ENCODE peak calls at places on chromosomes 16 and 17, in six cellular contexts. Q is psoas muscle, U is pancreas, C is foreskin keratinocyte, V is gastrocnemius medialis, O is GM23338. X is an unnamed sample.

GRCh38 chr16:30113031-30113710 is at the start of gene GDPD3:
- ATAC-seq in Q (peak; percentile 29), U (peak; percentile 28), C (no peak), V (no peak), O (peak; percentile 14), X (peak; percentile 40)

GRCh38 chr16:50955311-50955710 is 195.8 kb downstream of the SALL1 start:
- ATAC-seq in Q (no peak), U (no peak), C (no peak), V (no peak), O (no peak), X (no peak)

GRCh38 chr17:61538480-61538879 is 52.5 kb downstream of the NACA2 start:
- ATAC-seq in Q (no peak), U (no peak), C (no peak), V (no peak), O (no peak), X (no peak)

GRCh38 chr17:81035389-81036127 is 607 bp downstream of the BAIAP2 start:
- ATAC-seq in Q (no peak), U (no peak), C (no peak), V (no peak), O (peak; percentile 7), X (peak; percentile 29)

GRCh38 chr17:43018932-43019331 is 3.3 kb downstream of the VAT1 start:
- ATAC-seq in Q (no peak), U (no peak), C (no peak), V (no peak), O (no peak), X (no peak)

GRCh38 chr17:72053069-72053846 is 67.6 kb upstream of the SOX9 start:
- ATAC-seq in Q (no peak), U (peak; percentile 34), C (no peak), V (no peak), O (peak; percentile 78), X (no peak)

GRCh38 chr17:76426853-76427252 is 26.1 kb downstream of the UBE2O start:
- ATAC-seq in Q (no peak), U (no peak), C (no peak), V (no peak), O (no peak), X (no peak)

GRCh38 chr17:79047291-79047920 is 23.4 kb downstream of the C1QTNF1 start:
- ATAC-seq in Q (peak; percentile 16), U (no peak), C (no peak), V (no peak), O (no peak), X (no peak)

GRCh38 chr17:27425991-27426390 is 30.3 kb upstream of the KSR1 start:
- ATAC-seq in Q (no peak), U (no peak), C (no peak), V (no peak), O (no peak), X (no peak)

GRCh38 chr17:47927821-47928400 is 13.5 kb upstream of the PNPO start:
- ATAC-seq in Q (no peak), U (no peak), C (no peak), V (no peak), O (no peak), X (no peak)

GRCh38 chr17:8865385-8865784 is 2.1 kb downstream of the PIK3R6 start:
- ATAC-seq in Q (no peak), U (no peak), C (no peak), V (no peak), O (no peak), X (no peak)

GRCh38 chr17:5413682-5414081 is 5.8 kb downstream of the NUP88 start:
- ATAC-seq in Q (peak; percentile 93), U (peak; percentile 26), C (peak; percentile 90), V (peak; percentile 97), O (no peak), X (peak; percentile 77)

GRCh38 chr17:15000661-15001060 is 264.5 kb downstream of the PMP22 start:
- ATAC-seq in Q (no peak), U (no peak), C (peak; percentile 81), V (no peak), O (no peak), X (no peak)

GRCh38 chr17:66540131-66540781 is 237.8 kb downstream of the PRKCA start:
- ATAC-seq in Q (no peak), U (peak; percentile 24), C (peak; percentile 24), V (no peak), O (peak; percentile 96), X (peak; percentile 68)

GRCh38 chr17:6233339-6233738 is 163.2 kb downstream of the WSCD1 start:
- ATAC-seq in Q (no peak), U (no peak), C (no peak), V (no peak), O (no peak), X (no peak)

GRCh38 chr16:23156946-23157460 is 7.8 kb upstream of the USP31 start:
- ATAC-seq in Q (no peak), U (no peak), C (no peak), V (no peak), O (no peak), X (no peak)

GRCh38 chr16:10080031-10080772 is 102.0 kb downstream of the GRIN2A start:
- ATAC-seq in Q (peak; percentile 74), U (peak; percentile 96), C (peak; percentile 90), V (peak; percentile 60), O (no peak), X (peak; percentile 80)

GRCh38 chr17:77892469-77893143 is 65.9 kb upstream of the TNRC6C start:
- ATAC-seq in Q (no peak), U (no peak), C (no peak), V (no peak), O (peak; percentile 85), X (no peak)

GRCh38 chr17:41054025-41054424 is 1.0 kb downstream of the KRTAP2-2 start:
- ATAC-seq in Q (no peak), U (no peak), C (no peak), V (no peak), O (no peak), X (no peak)

GRCh38 chr17:75764417-75764710 is 628 bp downstream of the GALK1 start:
- ATAC-seq in Q (no peak), U (no peak), C (no peak), V (no peak), O (peak; percentile 3), X (no peak)

GRCh38 chr16:74922150-74923138 is 62.5 kb downstream of the WDR59 start:
- ATAC-seq in Q (no peak), U (peak; percentile 80), C (no peak), V (no peak), O (no peak), X (peak; percentile 65)

GRCh38 chr17:47692895-47693666 is 880 bp upstream of the TBKBP1 start:
- ATAC-seq in Q (no peak), U (peak; percentile 42), C (no peak), V (no peak), O (peak; percentile 1), X (no peak)

GRCh38 chr17:15232517-15232915 is 32.6 kb downstream of the PMP22 start:
- ATAC-seq in Q (peak; percentile 59), U (no peak), C (peak; percentile 29), V (peak; percentile 14), O (no peak), X (no peak)

GRCh38 chr16:3012828-3013420 is at the start of gene CLDN9:
- ATAC-seq in Q (peak; percentile 21), U (peak; percentile 77), C (peak; percentile 21), V (no peak), O (peak; percentile 10), X (no peak)

GRCh38 chr17:44707755-44708400 is 587 bp upstream of the DBF4B start:
- ATAC-seq in Q (peak; percentile 35), U (peak; percentile 8), C (no peak), V (no peak), O (no peak), X (no peak)

GRCh38 chr16:81253141-81253540 is 14.7 kb downstream of the BCO1 start:
- ATAC-seq in Q (no peak), U (no peak), C (no peak), V (no peak), O (no peak), X (no peak)

GRCh38 chr16:23296994-23297393 is 5.1 kb upstream of the SCNN1B start:
- ATAC-seq in Q (no peak), U (peak; percentile 62), C (peak; percentile 23), V (no peak), O (peak; percentile 93), X (no peak)

GRCh38 chr16:14501331-14502255 is 128.5 kb downstream of the PARN start:
- ATAC-seq in Q (peak; percentile 89), U (peak; percentile 91), C (peak; percentile 71), V (peak; percentile 86), O (peak; percentile 83), X (peak; percentile 98)

GRCh38 chr17:35069311-35069710 is 5.8 kb upstream of the RFFL start:
- ATAC-seq in Q (no peak), U (peak; percentile 28), C (no peak), V (no peak), O (no peak), X (no peak)

GRCh38 chr17:75521290-75521689 is 4.2 kb upstream of the LLGL2 start:
- ATAC-seq in Q (no peak), U (no peak), C (no peak), V (no peak), O (no peak), X (no peak)

GRCh38 chr17:67573987-67574657 is 143.6 kb upstream of the NOL11 start:
- ATAC-seq in Q (no peak), U (no peak), C (peak; percentile 18), V (no peak), O (no peak), X (no peak)

GRCh38 chr16:17503331-17503730 is 32.6 kb upstream of the XYLT1 start:
- ATAC-seq in Q (no peak), U (no peak), C (no peak), V (no peak), O (no peak), X (no peak)

GRCh38 chr17:36931697-36932382 is 5.4 kb upstream of the LHX1 start:
- ATAC-seq in Q (no peak), U (no peak), C (no peak), V (no peak), O (no peak), X (no peak)
- H3K4me1 ChIP-seq in Q (peaks cover 37% of the 10 kb centered on the region), U (peaks cover 10% of the 10 kb centered on the region), C (peaks cover 6% of the 10 kb centered on the region), V (peaks cover 52% of the 10 kb centered on the region), O (peaks cover 78% of the 10 kb centered on the region), X (peaks cover 62% of the 10 kb centered on the region)

GRCh38 chr16:6360641-6361040 is 972.0 kb upstream of the RBFOX1 start:
- ATAC-seq in Q (no peak), U (no peak), C (no peak), V (no peak), O (no peak), X (no peak)
- TF ChIP-seq CTCF in Q (no peak), U (no peak), C (no peak), V (no peak), O (peak; percentile 58), X (no peak)

DNA sequence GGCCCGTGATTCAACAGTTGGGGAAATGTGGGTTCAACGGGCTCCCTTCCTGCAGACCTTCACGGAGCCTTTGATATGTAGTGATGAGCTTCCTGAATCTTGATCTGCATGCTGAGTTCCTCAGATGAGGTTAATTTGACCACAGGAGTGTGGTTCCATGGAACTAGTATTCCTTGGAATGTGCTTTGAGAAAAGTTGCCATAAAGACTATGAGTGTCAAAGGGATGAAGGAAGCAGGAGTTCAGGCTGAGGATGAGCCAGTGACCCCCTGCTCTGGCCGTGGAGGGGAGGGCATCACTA is 229.2 kb downstream of the MSI2 start:
- ATAC-seq in Q (no peak), U (no peak), C (no peak), V (no peak), O (no peak), X (no peak)
- H3K4me1 ChIP-seq in Q (peaks cover 71% of the 10 kb centered on the region), U (no peaks in the 10 kb centered on the region), C (peaks cover 14% of the 10 kb centered on the region), V (peaks cover 83% of the 10 kb centered on the region), O (peaks cover 7% of the 10 kb centered on the region), X (peaks cover 9% of the 10 kb centered on the region)

DNA sequence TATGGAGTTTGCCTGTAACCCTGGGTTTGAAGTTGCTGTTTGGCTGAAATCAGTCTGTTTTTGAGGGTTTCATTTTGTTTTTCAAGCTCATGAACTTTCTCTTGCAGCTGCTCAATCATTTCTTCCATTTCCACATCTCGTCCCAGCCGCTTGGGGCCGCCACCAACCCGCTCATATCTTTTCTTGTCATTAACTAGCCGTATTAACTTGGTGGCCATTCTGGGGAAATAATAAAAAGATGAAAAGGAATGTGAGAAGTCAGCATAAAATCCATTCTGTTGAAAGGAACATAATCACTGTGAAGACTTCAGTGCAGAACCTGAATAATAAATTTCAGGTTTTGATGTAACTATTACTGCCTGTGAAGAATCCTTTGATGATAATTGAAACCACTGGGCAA is 11.5 kb downstream of the RPGRIP1L start:
- ATAC-seq in Q (no peak), U (no peak), C (no peak), V (no peak), O (no peak), X (no peak)
- TF ChIP-seq CTCF in Q (no peak), U (no peak), C (no peak), V (no peak), O (peak; percentile 74), X (no peak)